ENCODE peak calls at places on chromosomes 5 and 9, in nine cellular contexts. B, I, L, X, N, S, U, C and T are unnamed samples.
A peak's percentile ranks its signal among the peaks of the same experiment; 100 is the strongest.

GRCh38 chr5:176660860-176661641 is 13.8 kb downstream of the TSPAN17 start:
- DNase-seq in B (peak; percentile 76), I (peak; percentile 83), L (peak; percentile 75), X (peak; percentile 89), N (peak; percentile 16), S (peak; percentile 20), U (peak; percentile 65), C (peak; percentile 78), T (peak; percentile 74)

GRCh38 chr9:114372971-114373591 is 14.7 kb downstream of the AKNA start:
- DNase-seq in B (peak; percentile 69), I (peak; percentile 81), L (no peak), X (no peak), N (peak; percentile 93), S (no peak), U (no peak), C (peak; percentile 29), T (peak; percentile 83)

GRCh38 chr5:176564002-176564401 is 14.9 kb downstream of the CDHR2 start:
- DNase-seq in B (no peak), I (no peak), L (no peak), X (no peak), N (no peak), S (no peak), U (no peak), C (no peak), T (no peak)

GRCh38 chr5:180127682-180128670 is 56.4 kb upstream of the RNF130 start:
- DNase-seq in B (peak; percentile 21), I (no peak), L (no peak), X (peak; percentile 45), N (no peak), S (no peak), U (no peak), C (no peak), T (no peak)

GRCh38 chr5:118990582-118990981 is 2.2 kb upstream of the DTWD2 start:
- DNase-seq in B (no peak), I (no peak), L (no peak), X (no peak), N (no peak), S (no peak), U (no peak), C (no peak), T (no peak)

GRCh38 chr5:75040973-75041372 is 11.4 kb downstream of the GCNT4 start:
- DNase-seq in B (no peak), I (no peak), L (no peak), X (no peak), N (no peak), S (no peak), U (no peak), C (no peak), T (no peak)

GRCh38 chr5:54443264-54443663 is 12.2 kb upstream of the HSPB3 start:
- DNase-seq in B (no peak), I (no peak), L (peak; percentile 33), X (no peak), N (no peak), S (peak; percentile 20), U (peak; percentile 15), C (no peak), T (no peak)

GRCh38 chr5:150036513-150036912 is 36.0 kb downstream of the HMGXB3 start:
- DNase-seq in B (no peak), I (no peak), L (peak; percentile 73), X (no peak), N (no peak), S (no peak), U (no peak), C (no peak), T (no peak)

GRCh38 chr9:17906204-17906840 is 327.5 kb downstream of the SH3GL2 start:
- DNase-seq in B (peak; percentile 44), I (peak; percentile 59), L (no peak), X (peak; percentile 73), N (no peak), S (no peak), U (no peak), C (peak; percentile 29), T (peak; percentile 59)

GRCh38 chr5:57327934-57328333 is 154.1 kb downstream of the GPBP1 start:
- DNase-seq in B (peak; percentile 31), I (no peak), L (peak; percentile 42), X (no peak), N (no peak), S (no peak), U (peak; percentile 21), C (no peak), T (no peak)

GRCh38 chr9:18587988-18588387 is 114.0 kb downstream of the ADAMTSL1 start:
- DNase-seq in B (no peak), I (no peak), L (no peak), X (no peak), N (no peak), S (no peak), U (no peak), C (no peak), T (no peak)

GRCh38 chr5:39523821-39524220 is 99.0 kb upstream of the DAB2 start:
- DNase-seq in B (no peak), I (no peak), L (no peak), X (no peak), N (no peak), S (no peak), U (no peak), C (no peak), T (no peak)

GRCh38 chr9:21252727-21253547 is 13.1 kb upstream of the IFNA14 start:
- DNase-seq in B (no peak), I (no peak), L (peak; percentile 42), X (no peak), N (no peak), S (peak; percentile 41), U (peak; percentile 10), C (no peak), T (no peak)

GRCh38 chr9:126159661-126160060 is 167.0 kb upstream of the MVB12B start:
- DNase-seq in B (peak; percentile 15), I (no peak), L (no peak), X (no peak), N (no peak), S (no peak), U (no peak), C (no peak), T (no peak)

GRCh38 chr5:71969464-71969863 is 137.8 kb upstream of the MAP1B start:
- DNase-seq in B (no peak), I (no peak), L (no peak), X (no peak), N (no peak), S (no peak), U (no peak), C (no peak), T (no peak)

GRCh38 chr5:94778299-94778698 is 159.8 kb downstream of the SLF1 start:
- DNase-seq in B (no peak), I (no peak), L (no peak), X (no peak), N (no peak), S (no peak), U (no peak), C (no peak), T (no peak)

GRCh38 chr5:14660836-14661235 is 3.7 kb upstream of the OTULIN start:
- DNase-seq in B (no peak), I (no peak), L (no peak), X (no peak), N (no peak), S (no peak), U (no peak), C (no peak), T (no peak)

GRCh38 chr5:65150599-65150998 is 331.1 kb downstream of the ADAMTS6 start:
- DNase-seq in B (no peak), I (no peak), L (no peak), X (no peak), N (no peak), S (no peak), U (no peak), C (no peak), T (no peak)

GRCh38 chr5:150441813-150442698 is 7.5 kb downstream of the RPS14 start:
- DNase-seq in B (no peak), I (no peak), L (no peak), X (peak; percentile 60), N (no peak), S (no peak), U (no peak), C (no peak), T (no peak)

GRCh38 chr5:56522972-56523371 is 289.8 kb upstream of the ANKRD55 start:
- DNase-seq in B (no peak), I (no peak), L (no peak), X (no peak), N (no peak), S (peak; percentile 64), U (no peak), C (no peak), T (no peak)

GRCh38 chr5:95901676-95902646 is 59.7 kb downstream of the ELL2 start:
- DNase-seq in B (no peak), I (no peak), L (peak; percentile 58), X (no peak), N (no peak), S (no peak), U (no peak), C (no peak), T (no peak)
- TF ChIP-seq EP300 in B (no peak), I (no peak), L (no peak), X (no peak), N (no peak), S (no peak), U (no peak), C (no peak), T (no peak)

GRCh38 chr5:135345945-135346731 is 52.9 kb downstream of the MACROH2A1 start:
- DNase-seq in B (peak; percentile 66), I (peak; percentile 20), L (no peak), X (no peak), N (no peak), S (no peak), U (no peak), C (no peak), T (peak; percentile 82)
- H3K4me1 ChIP-seq in B (no peaks in the 10 kb centered on the region), I (no peaks in the 10 kb centered on the region), L (no peaks in the 10 kb centered on the region), X (no peaks in the 10 kb centered on the region), N (peaks cover 9% of the 10 kb centered on the region), S (no peaks in the 10 kb centered on the region), U (peaks cover 12% of the 10 kb centered on the region), C (no peaks in the 10 kb centered on the region), T (no peaks in the 10 kb centered on the region)

DNA sequence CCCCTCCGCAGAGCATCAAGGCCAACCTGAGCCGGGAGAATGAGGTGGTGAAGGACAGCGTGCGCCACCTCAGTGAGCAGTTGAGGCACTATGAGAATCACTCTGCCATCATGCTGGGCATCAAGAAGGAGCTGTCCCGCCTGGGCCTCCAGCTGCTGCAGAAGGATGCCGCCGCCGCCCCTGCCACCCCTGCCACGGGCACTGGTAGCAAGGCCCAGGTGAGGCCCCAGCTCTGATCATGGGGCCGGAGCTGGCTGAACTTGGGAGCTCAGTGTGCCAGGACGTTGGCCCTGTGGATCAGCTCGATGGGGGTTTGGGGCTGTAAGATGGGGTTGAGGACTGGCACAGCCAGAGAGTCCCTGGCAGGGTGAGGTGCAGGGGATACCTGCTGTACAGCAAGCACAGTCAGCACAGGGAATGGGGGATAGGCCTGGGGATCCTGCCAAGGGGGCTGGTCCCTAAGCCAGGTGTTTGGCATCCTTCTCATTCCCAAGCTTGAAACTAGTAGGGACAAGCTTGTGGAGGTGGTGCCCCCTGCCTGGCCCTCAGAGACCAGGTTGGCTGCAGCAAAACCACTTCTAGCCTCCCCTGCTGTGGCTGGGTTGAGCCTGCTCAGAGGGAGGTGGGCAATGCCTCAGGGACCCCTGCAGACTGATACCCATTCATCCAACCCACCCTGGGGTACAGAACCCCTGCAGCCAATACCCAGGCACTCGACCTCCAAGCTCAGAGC is 22.5 kb downstream of the OLFML2A start:
- DNase-seq in B (no peak), I (no peak), L (no peak), X (no peak), N (no peak), S (no peak), U (no peak), C (no peak), T (no peak)
- TF ChIP-seq POLR2A in B (no peak), I (no peak), L (no peak), X (no peak), N (no peak), S (no peak), U (no peak), C (no peak), T (no peak)

GRCh38 chr5:173829826-173830225 is 58.3 kb upstream of the CPEB4 start:
- DNase-seq in B (no peak), I (no peak), L (peak; percentile 26), X (no peak), N (no peak), S (no peak), U (no peak), C (no peak), T (no peak)
- TF ChIP-seq EP300 in B (no peak), I (no peak), L (no peak), X (no peak), N (no peak), S (no peak), U (no peak), C (no peak), T (no peak)